ENCODE peak calls at places on chromosome 19, in four cellular contexts. One of them, this sample, is unnamed.

GRCh38 chr19:41023193-41023592 is 32.1 kb downstream of the CYP2B6 start:
- DNase-seq in K562: no peak
- DNase-seq in activated CD4-positive, alpha-beta T cell treated with anti-CD3 and anti-CD28 coated beads, Interleukin-2, amount 50 U/mL, for 1 hour: no peak
- DNase-seq in epithelial cell of esophagus: no peak
- DNase-seq in this sample: no peak

GRCh38 chr19:39433480-39434079 is 2.2 kb downstream of the RPS16 start:
- DNase-seq in K562: no peak
- DNase-seq in activated CD4-positive, alpha-beta T cell treated with anti-CD3 and anti-CD28 coated beads, Interleukin-2, amount 50 U/mL, for 1 hour: no peak
- DNase-seq in epithelial cell of esophagus: no peak
- DNase-seq in this sample: peak; percentile 24

GRCh38 chr19:51726049-51726448 is 2.3 kb upstream of the HAS1 start:
- DNase-seq in K562: peak; percentile 82
- DNase-seq in activated CD4-positive, alpha-beta T cell treated with anti-CD3 and anti-CD28 coated beads, Interleukin-2, amount 50 U/mL, for 1 hour: no peak
- DNase-seq in epithelial cell of esophagus: peak; percentile 99
- DNase-seq in this sample: no peak

GRCh38 chr19:5967994-5968430 is 9.9 kb downstream of the RANBP3 start:
- DNase-seq in K562: peak; percentile 68
- DNase-seq in activated CD4-positive, alpha-beta T cell treated with anti-CD3 and anti-CD28 coated beads, Interleukin-2, amount 50 U/mL, for 1 hour: peak; percentile 63
- DNase-seq in epithelial cell of esophagus: peak; percentile 85
- DNase-seq in this sample: peak; percentile 58

GRCh38 chr19:20325151-20325550 is 158.1 kb downstream of the ZNF486 start:
- DNase-seq in K562: no peak
- DNase-seq in activated CD4-positive, alpha-beta T cell treated with anti-CD3 and anti-CD28 coated beads, Interleukin-2, amount 50 U/mL, for 1 hour: no peak
- DNase-seq in epithelial cell of esophagus: no peak
- DNase-seq in this sample: no peak

GRCh38 chr19:3368441-3368795 is 2.0 kb downstream of the NFIC start:
- DNase-seq in K562: no peak
- DNase-seq in activated CD4-positive, alpha-beta T cell treated with anti-CD3 and anti-CD28 coated beads, Interleukin-2, amount 50 U/mL, for 1 hour: no peak
- DNase-seq in epithelial cell of esophagus: no peak
- DNase-seq in this sample: no peak

GRCh38 chr19:5183616-5184015 is 157.0 kb downstream of the PTPRS start:
- DNase-seq in K562: no peak
- DNase-seq in activated CD4-positive, alpha-beta T cell treated with anti-CD3 and anti-CD28 coated beads, Interleukin-2, amount 50 U/mL, for 1 hour: no peak
- DNase-seq in epithelial cell of esophagus: peak; percentile 55
- DNase-seq in this sample: no peak

GRCh38 chr19:57389194-57389729 is 392 bp upstream of the ZNF548 start:
- DNase-seq in K562: no peak
- DNase-seq in activated CD4-positive, alpha-beta T cell treated with anti-CD3 and anti-CD28 coated beads, Interleukin-2, amount 50 U/mL, for 1 hour: no peak
- DNase-seq in epithelial cell of esophagus: no peak
- DNase-seq in this sample: no peak

GRCh38 chr19:51103811-51104470 is 4.3 kb downstream of the CTU1 start:
- DNase-seq in K562: no peak
- DNase-seq in activated CD4-positive, alpha-beta T cell treated with anti-CD3 and anti-CD28 coated beads, Interleukin-2, amount 50 U/mL, for 1 hour: no peak
- DNase-seq in epithelial cell of esophagus: no peak
- DNase-seq in this sample: no peak

GRCh38 chr19:54388001-54388802 is 23.5 kb upstream of the LAIR1 start:
- DNase-seq in K562: no peak
- DNase-seq in activated CD4-positive, alpha-beta T cell treated with anti-CD3 and anti-CD28 coated beads, Interleukin-2, amount 50 U/mL, for 1 hour: peak; percentile 34
- DNase-seq in epithelial cell of esophagus: no peak
- DNase-seq in this sample: peak; percentile 49

GRCh38 chr19:11942843-11943108 is 17.9 kb downstream of the ZNF700 start:
- DNase-seq in K562: no peak
- DNase-seq in activated CD4-positive, alpha-beta T cell treated with anti-CD3 and anti-CD28 coated beads, Interleukin-2, amount 50 U/mL, for 1 hour: no peak
- DNase-seq in epithelial cell of esophagus: no peak
- DNase-seq in this sample: peak; percentile 10

GRCh38 chr19:16873603-16874002 is 15.2 kb upstream of the F2RL3 start:
- DNase-seq in K562: no peak
- DNase-seq in activated CD4-positive, alpha-beta T cell treated with anti-CD3 and anti-CD28 coated beads, Interleukin-2, amount 50 U/mL, for 1 hour: no peak
- DNase-seq in epithelial cell of esophagus: no peak
- DNase-seq in this sample: no peak

GRCh38 chr19:42276821-42277220 is 7.8 kb downstream of the CIC start:
- DNase-seq in K562: no peak
- DNase-seq in activated CD4-positive, alpha-beta T cell treated with anti-CD3 and anti-CD28 coated beads, Interleukin-2, amount 50 U/mL, for 1 hour: no peak
- DNase-seq in epithelial cell of esophagus: peak; percentile 73
- DNase-seq in this sample: no peak

GRCh38 chr19:50968709-50969412 is 530 bp downstream of the KLK6 start:
- DNase-seq in K562: no peak
- DNase-seq in activated CD4-positive, alpha-beta T cell treated with anti-CD3 and anti-CD28 coated beads, Interleukin-2, amount 50 U/mL, for 1 hour: no peak
- DNase-seq in epithelial cell of esophagus: no peak
- DNase-seq in this sample: no peak

GRCh38 chr19:781800-782194 is 15.5 kb upstream of the PTBP1 start:
- DNase-seq in K562: no peak
- DNase-seq in activated CD4-positive, alpha-beta T cell treated with anti-CD3 and anti-CD28 coated beads, Interleukin-2, amount 50 U/mL, for 1 hour: no peak
- DNase-seq in epithelial cell of esophagus: no peak
- DNase-seq in this sample: no peak

GRCh38 chr19:1825909-1826556 is 14.0 kb upstream of the ATP8B3 start:
- DNase-seq in K562: peak; percentile 86
- DNase-seq in activated CD4-positive, alpha-beta T cell treated with anti-CD3 and anti-CD28 coated beads, Interleukin-2, amount 50 U/mL, for 1 hour: peak; percentile 77
- DNase-seq in epithelial cell of esophagus: peak; percentile 63
- DNase-seq in this sample: peak; percentile 71

GRCh38 chr19:30105316-30105715 is 163.3 kb downstream of the URI1 start:
- DNase-seq in K562: no peak
- DNase-seq in activated CD4-positive, alpha-beta T cell treated with anti-CD3 and anti-CD28 coated beads, Interleukin-2, amount 50 U/mL, for 1 hour: no peak
- DNase-seq in epithelial cell of esophagus: no peak
- DNase-seq in this sample: no peak

GRCh38 chr19:21087871-21088270 is 5.9 kb downstream of the ZNF714 start:
- DNase-seq in K562: no peak
- DNase-seq in activated CD4-positive, alpha-beta T cell treated with anti-CD3 and anti-CD28 coated beads, Interleukin-2, amount 50 U/mL, for 1 hour: no peak
- DNase-seq in epithelial cell of esophagus: no peak
- DNase-seq in this sample: no peak

GRCh38 chr19:7272856-7273578 is 21.2 kb downstream of the INSR start:
- DNase-seq in K562: no peak
- DNase-seq in activated CD4-positive, alpha-beta T cell treated with anti-CD3 and anti-CD28 coated beads, Interleukin-2, amount 50 U/mL, for 1 hour: no peak
- DNase-seq in epithelial cell of esophagus: no peak
- DNase-seq in this sample: no peak

GRCh38 chr19:35293733-35294309 is 1.9 kb downstream of the MAG start:
- DNase-seq in K562: peak; percentile 41
- DNase-seq in activated CD4-positive, alpha-beta T cell treated with anti-CD3 and anti-CD28 coated beads, Interleukin-2, amount 50 U/mL, for 1 hour: no peak
- DNase-seq in epithelial cell of esophagus: no peak
- DNase-seq in this sample: no peak

GRCh38 chr19:42683917-42684513 is 56.3 kb downstream of the PSG3 start:
- DNase-seq in K562: peak; percentile 48
- DNase-seq in activated CD4-positive, alpha-beta T cell treated with anti-CD3 and anti-CD28 coated beads, Interleukin-2, amount 50 U/mL, for 1 hour: no peak
- DNase-seq in epithelial cell of esophagus: peak; percentile 41
- DNase-seq in this sample: no peak

GRCh38 chr19:55418185-55418584 is 10.6 kb upstream of the UBE2S start:
- DNase-seq in K562: peak; percentile 59
- DNase-seq in activated CD4-positive, alpha-beta T cell treated with anti-CD3 and anti-CD28 coated beads, Interleukin-2, amount 50 U/mL, for 1 hour: peak; percentile 48
- DNase-seq in epithelial cell of esophagus: peak; percentile 86
- DNase-seq in this sample: peak; percentile 54

GRCh38 chr19:15813916-15814315 is 1.5 kb downstream of the OR10H1 start:
- DNase-seq in K562: no peak
- DNase-seq in activated CD4-positive, alpha-beta T cell treated with anti-CD3 and anti-CD28 coated beads, Interleukin-2, amount 50 U/mL, for 1 hour: no peak
- DNase-seq in epithelial cell of esophagus: no peak
- DNase-seq in this sample: no peak

GRCh38 chr19:406999-407491 is 1.9 kb downstream of the C2CD4C start:
- DNase-seq in K562: peak; percentile 44
- DNase-seq in activated CD4-positive, alpha-beta T cell treated with anti-CD3 and anti-CD28 coated beads, Interleukin-2, amount 50 U/mL, for 1 hour: no peak
- DNase-seq in epithelial cell of esophagus: no peak
- DNase-seq in this sample: no peak

GRCh38 chr19:28424041-28424440 is 788.9 kb downstream of the UQCRFS1 start:
- DNase-seq in K562: no peak
- DNase-seq in activated CD4-positive, alpha-beta T cell treated with anti-CD3 and anti-CD28 coated beads, Interleukin-2, amount 50 U/mL, for 1 hour: no peak
- DNase-seq in epithelial cell of esophagus: no peak
- DNase-seq in this sample: no peak

GRCh38 chr19:16040642-16041041 is 35.7 kb upstream of the TPM4 start:
- DNase-seq in K562: no peak
- DNase-seq in activated CD4-positive, alpha-beta T cell treated with anti-CD3 and anti-CD28 coated beads, Interleukin-2, amount 50 U/mL, for 1 hour: no peak
- DNase-seq in epithelial cell of esophagus: peak; percentile 52
- DNase-seq in this sample: no peak

GRCh38 chr19:55109527-55110291 is 7.7 kb downstream of the PPP1R12C start:
- DNase-seq in K562: no peak
- DNase-seq in activated CD4-positive, alpha-beta T cell treated with anti-CD3 and anti-CD28 coated beads, Interleukin-2, amount 50 U/mL, for 1 hour: no peak
- DNase-seq in epithelial cell of esophagus: no peak
- DNase-seq in this sample: no peak

GRCh38 chr19:46495789-46496099 is at the start of gene PNMA8B:
- DNase-seq in K562: peak; percentile 71
- DNase-seq in activated CD4-positive, alpha-beta T cell treated with anti-CD3 and anti-CD28 coated beads, Interleukin-2, amount 50 U/mL, for 1 hour: peak; percentile 47
- DNase-seq in epithelial cell of esophagus: peak; percentile 90
- DNase-seq in this sample: peak; percentile 44

GRCh38 chr19:46716672-46717033 is 261 bp downstream of the PRKD2 start:
- DNase-seq in K562: peak; percentile 45
- DNase-seq in activated CD4-positive, alpha-beta T cell treated with anti-CD3 and anti-CD28 coated beads, Interleukin-2, amount 50 U/mL, for 1 hour: no peak
- DNase-seq in epithelial cell of esophagus: no peak
- DNase-seq in this sample: peak; percentile 12

GRCh38 chr19:18439025-18439909 is 1.3 kb upstream of the ISYNA1 start:
- DNase-seq in K562: no peak
- DNase-seq in activated CD4-positive, alpha-beta T cell treated with anti-CD3 and anti-CD28 coated beads, Interleukin-2, amount 50 U/mL, for 1 hour: no peak
- DNase-seq in epithelial cell of esophagus: peak; percentile 80
- DNase-seq in this sample: no peak

GRCh38 chr19:37931941-37932655 is 25.1 kb downstream of the SIPA1L3 start:
- DNase-seq in K562: no peak
- DNase-seq in activated CD4-positive, alpha-beta T cell treated with anti-CD3 and anti-CD28 coated beads, Interleukin-2, amount 50 U/mL, for 1 hour: peak; percentile 1
- DNase-seq in epithelial cell of esophagus: peak; percentile 96
- DNase-seq in this sample: no peak

GRCh38 chr19:55581145-55581827 is 638 bp upstream of the ZNF579 start:
- DNase-seq in K562: peak; percentile 53
- DNase-seq in activated CD4-positive, alpha-beta T cell treated with anti-CD3 and anti-CD28 coated beads, Interleukin-2, amount 50 U/mL, for 1 hour: no peak
- DNase-seq in epithelial cell of esophagus: peak; percentile 21
- DNase-seq in this sample: no peak

GRCh38 chr19:42149447-42150202 is 17.4 kb upstream of the POU2F2 start:
- DNase-seq in K562: no peak
- DNase-seq in activated CD4-positive, alpha-beta T cell treated with anti-CD3 and anti-CD28 coated beads, Interleukin-2, amount 50 U/mL, for 1 hour: no peak
- DNase-seq in epithelial cell of esophagus: no peak
- DNase-seq in this sample: no peak

GRCh38 chr19:6876790-6877189 is 10.6 kb upstream of the ADGRE1 start:
- DNase-seq in K562: no peak
- DNase-seq in activated CD4-positive, alpha-beta T cell treated with anti-CD3 and anti-CD28 coated beads, Interleukin-2, amount 50 U/mL, for 1 hour: no peak
- DNase-seq in epithelial cell of esophagus: no peak
- DNase-seq in this sample: no peak

GRCh38 chr19:35084078-35084762 is 31.4 kb upstream of the FXYD3 start:
- DNase-seq in K562: no peak
- DNase-seq in activated CD4-positive, alpha-beta T cell treated with anti-CD3 and anti-CD28 coated beads, Interleukin-2, amount 50 U/mL, for 1 hour: no peak
- DNase-seq in epithelial cell of esophagus: no peak
- DNase-seq in this sample: no peak

GRCh38 chr19:45924891-45925447 is 10.4 kb upstream of the NANOS2 start:
- DNase-seq in K562: no peak
- DNase-seq in activated CD4-positive, alpha-beta T cell treated with anti-CD3 and anti-CD28 coated beads, Interleukin-2, amount 50 U/mL, for 1 hour: no peak
- DNase-seq in epithelial cell of esophagus: peak; percentile 66
- DNase-seq in this sample: no peak

GRCh38 chr19:34475975-34476594 is 5.5 kb upstream of the WTIP start:
- DNase-seq in K562: no peak
- DNase-seq in activated CD4-positive, alpha-beta T cell treated with anti-CD3 and anti-CD28 coated beads, Interleukin-2, amount 50 U/mL, for 1 hour: no peak
- DNase-seq in epithelial cell of esophagus: no peak
- DNase-seq in this sample: no peak

GRCh38 chr19:14325863-14326262 is 55.4 kb upstream of the ADGRE5 start:
- DNase-seq in K562: no peak
- DNase-seq in activated CD4-positive, alpha-beta T cell treated with anti-CD3 and anti-CD28 coated beads, Interleukin-2, amount 50 U/mL, for 1 hour: no peak
- DNase-seq in epithelial cell of esophagus: no peak
- DNase-seq in this sample: no peak

GRCh38 chr19:28065026-28065425 is 1147.9 kb downstream of the UQCRFS1 start:
- DNase-seq in K562: no peak
- DNase-seq in activated CD4-positive, alpha-beta T cell treated with anti-CD3 and anti-CD28 coated beads, Interleukin-2, amount 50 U/mL, for 1 hour: no peak
- DNase-seq in epithelial cell of esophagus: no peak
- DNase-seq in this sample: no peak

GRCh38 chr19:18202759-18203407 is 959 bp downstream of the RAB3A start:
- DNase-seq in K562: peak; percentile 48
- DNase-seq in activated CD4-positive, alpha-beta T cell treated with anti-CD3 and anti-CD28 coated beads, Interleukin-2, amount 50 U/mL, for 1 hour: peak; percentile 22
- DNase-seq in epithelial cell of esophagus: no peak
- DNase-seq in this sample: peak; percentile 16